ENCODE peak calls at places on chromosome 9, in ten cellular contexts. C is left ventricle myocardium inferior, S is astrocyte of the cerebellum, Z is tibial artery, H is neural crest cell, V is tibial nerve, J is heart right ventricle, Y is heart left ventricle, X is A549, I is GM06990. U is an unnamed sample.

GRCh38 chr9:5712651-5713360 is 83.9 kb downstream of the RIC1 start:
- DNase-seq in Y (no peak), S (no peak), Z (no peak), J (no peak), X (no peak), H (no peak), I (no peak), C (no peak), V (no peak), U (no peak)

GRCh38 chr9:125204477-125204876 is 4.1 kb downstream of the RABEPK start:
- DNase-seq in Y (no peak), J (no peak), H (no peak), V (no peak), Z (no peak), C (no peak), I (no peak), S (no peak), X (no peak), U (no peak)

GRCh38 chr9:4743131-4743875 is 2.3 kb upstream of the AK3 start:
- DNase-seq in Y (no peak), S (no peak), I (no peak), V (no peak), H (no peak), Z (no peak), X (no peak), J (no peak), C (no peak), U (no peak)

GRCh38 chr9:134968011-134968822 is 50.5 kb upstream of the FCN1 start:
- DNase-seq in Z (peak), J (no peak), Y (no peak), H (no peak), I (no peak), C (no peak), S (no peak), X (no peak), V (no peak), U (no peak)

GRCh38 chr9:75467141-75467540 is 378.8 kb downstream of the OSTF1 start:
- DNase-seq in X (no peak), S (no peak), C (no peak), Z (no peak), I (no peak), J (no peak), Y (no peak), H (no peak), V (no peak), U (no peak)

GRCh38 chr9:130805510-130806387 is 29.3 kb upstream of the ABL1 start:
- DNase-seq in Z (no peak), H (no peak), S (no peak), X (no peak), C (no peak), I (no peak), J (no peak), V (no peak), Y (no peak), U (no peak)

GRCh38 chr9:76218151-76218867 is 175.9 kb downstream of the RFK start:
- DNase-seq in S (no peak), X (no peak), Z (no peak), J (no peak), H (no peak), Y (no peak), V (no peak), I (no peak), C (no peak), U (no peak)

GRCh38 chr9:79796411-79796810 is 224.6 kb downstream of the TLE4 start:
- DNase-seq in X (no peak), I (no peak), C (no peak), J (no peak), Z (no peak), S (no peak), Y (no peak), V (no peak), H (no peak), U (no peak)

GRCh38 chr9:123355761-123356520 is at the start of gene CRB2:
- DNase-seq in X (no peak), S (no peak), H (peak), V (no peak), C (no peak), Y (no peak), J (no peak), I (no peak), Z (no peak), U (no peak)

GRCh38 chr9:79817469-79818004 is 245.8 kb downstream of the TLE4 start:
- DNase-seq in J (no peak), Y (peak), H (no peak), X (no peak), Z (no peak), S (no peak), C (no peak), V (no peak), I (peak), U (no peak)

GRCh38 chr9:17065062-17065461 is 69.8 kb upstream of the CNTLN start:
- DNase-seq in J (no peak), Z (no peak), S (no peak), I (no peak), X (no peak), Y (no peak), C (no peak), V (no peak), H (no peak), U (no peak)

GRCh38 chr9:104780796-104781395 is 17.0 kb downstream of the NIPSNAP3B start:
- DNase-seq in H (no peak), J (no peak), C (no peak), Z (no peak), Y (no peak), S (peak), X (peak), I (no peak), V (no peak), U (no peak)

GRCh38 chr9:89635007-89635742 is 30.4 kb downstream of the GADD45G start:
- DNase-seq in Y (no peak), J (no peak), V (no peak), I (no peak), C (no peak), S (peak), X (no peak), H (no peak), Z (no peak), U (no peak)

GRCh38 chr9:74910036-74910435 is 22.3 kb upstream of the TRPM6 start:
- DNase-seq in S (no peak), Y (no peak), J (no peak), V (no peak), Z (no peak), I (no peak), H (no peak), X (no peak), C (no peak), U (no peak)

GRCh38 chr9:18703086-18703750 is 229.3 kb downstream of the ADAMTSL1 start:
- DNase-seq in H (no peak), C (no peak), X (no peak), S (no peak), J (no peak), I (no peak), Z (no peak), Y (no peak), V (no peak), U (no peak)

GRCh38 chr9:91766301-91766700 is 183.7 kb downstream of the ROR2 start:
- DNase-seq in C (no peak), X (no peak), S (no peak), J (no peak), V (no peak), I (no peak), Z (no peak), H (no peak), Y (no peak), U (no peak)

GRCh38 chr9:118529210-118529609 is 825.0 kb downstream of the TLR4 start:
- DNase-seq in X (no peak), I (no peak), Z (no peak), Y (no peak), H (no peak), J (no peak), C (no peak), S (peak), V (no peak), U (no peak)

GRCh38 chr9:18474778-18475177 is 825 bp downstream of the ADAMTSL1 start:
- DNase-seq in V (no peak), C (no peak), H (no peak), S (no peak), Z (no peak), X (no peak), Y (no peak), I (no peak), J (no peak), U (no peak)

GRCh38 chr9:133355881-133356357 is 368 bp downstream of the SURF1 start:
- DNase-seq in C (no peak), J (no peak), Y (no peak), Z (no peak), V (no peak), H (no peak), S (no peak), X (no peak), I (no peak), U (no peak)

GRCh38 chr9:133306242-133307194 is 29.5 kb downstream of the SURF6 start:
- DNase-seq in Y (no peak), H (no peak), C (no peak), I (no peak), V (no peak), S (no peak), X (no peak), Z (no peak), J (no peak), U (no peak)

GRCh38 chr9:12838546-12838945 is 63.7 kb downstream of the LURAP1L start:
- DNase-seq in V (no peak), I (no peak), X (no peak), C (no peak), S (no peak), Z (no peak), J (no peak), H (no peak), Y (no peak), U (no peak)

GRCh38 chr9:88364706-88365105 is 23.5 kb upstream of the SPIN1 start:
- DNase-seq in H (no peak), I (no peak), V (no peak), Z (no peak), S (no peak), X (no peak), C (no peak), Y (no peak), J (no peak), U (no peak)

GRCh38 chr9:83274787-83275186 is 211.8 kb upstream of the RASEF start:
- DNase-seq in Z (no peak), S (no peak), C (no peak), Y (no peak), H (no peak), V (no peak), I (no peak), J (no peak), X (no peak), U (no peak)

DNA sequence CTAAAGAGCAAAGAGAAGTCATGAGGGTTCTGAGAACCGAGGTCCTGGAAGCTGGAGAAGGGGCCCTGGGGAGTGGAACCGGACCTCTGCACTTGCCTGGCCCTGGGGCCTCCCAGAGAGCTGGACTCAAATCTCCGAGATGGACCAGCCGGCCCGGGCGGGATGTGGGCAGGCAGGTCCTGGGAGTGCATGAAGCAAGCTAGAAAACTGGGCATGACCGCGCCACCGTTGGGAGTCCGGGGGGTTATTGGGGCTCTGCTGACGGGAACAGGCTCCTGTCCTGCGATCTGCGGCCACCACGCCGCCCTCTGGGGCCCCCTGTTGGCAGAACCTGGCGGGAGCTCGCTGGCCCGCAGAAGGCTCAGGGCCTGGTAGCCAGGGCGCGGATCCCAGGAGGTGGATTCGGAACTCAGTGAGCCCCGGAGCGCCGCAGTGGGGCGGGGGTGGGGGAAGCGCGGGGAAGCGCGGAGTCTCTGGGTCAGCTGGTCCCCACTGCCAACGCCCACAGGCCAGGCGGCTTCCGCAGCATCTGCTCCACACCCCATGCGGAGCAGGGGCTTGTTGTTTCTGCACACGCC is 150.6 kb downstream of the ERCC6L2 start:
- DNase-seq in S (no peak), H (peak), V (no peak), X (no peak), I (no peak), C (no peak), Z (no peak), J (peak), Y (peak), U (peak)
- TF ChIP-seq CTCF in S (peak), H (peak), V (no peak), X (no peak), I (peak), C (peak), Z (no peak), J (peak), Y (peak), U (peak)

DNA sequence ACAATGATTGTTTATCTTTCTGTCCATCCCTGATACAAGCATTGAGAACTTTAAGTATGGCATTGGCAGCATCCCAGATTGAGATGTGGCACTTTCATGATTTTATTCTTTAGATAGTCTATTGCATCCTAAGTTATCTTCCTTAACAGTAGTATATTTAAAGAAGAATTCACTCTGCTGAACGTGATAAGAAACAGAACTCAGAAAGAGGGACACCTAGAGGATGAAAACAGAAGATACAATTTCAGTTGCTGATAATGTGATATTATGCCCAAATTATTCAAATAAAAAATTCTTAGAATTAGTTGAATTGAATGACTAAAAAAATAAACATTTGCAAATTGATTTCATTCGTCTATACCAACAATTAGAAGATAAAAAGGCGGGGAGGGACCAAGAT is 218.1 kb upstream of the DMRTA1 start:
- DNase-seq in S (no peak), Z (no peak), V (no peak), J (no peak), H (no peak), C (no peak), I (no peak), X (no peak), Y (no peak), U (no peak)
- TF ChIP-seq CTCF in S (no peak), Z (no peak), V (no peak), J (no peak), H (peak), C (peak), I (no peak), X (no peak), Y (peak), U (no peak)

GRCh38 chr9:8855046-8855445 is 1055.5 kb upstream of the DMAC1 start:
- DNase-seq in Y (no peak), S (no peak), H (no peak), X (no peak), I (no peak), Z (no peak), C (no peak), V (no peak), J (no peak), U (no peak)
- TF ChIP-seq CTCF in Y (no peak), S (peak), H (peak), X (no peak), I (no peak), Z (no peak), C (peak), V (no peak), J (peak), U (no peak)

DNA sequence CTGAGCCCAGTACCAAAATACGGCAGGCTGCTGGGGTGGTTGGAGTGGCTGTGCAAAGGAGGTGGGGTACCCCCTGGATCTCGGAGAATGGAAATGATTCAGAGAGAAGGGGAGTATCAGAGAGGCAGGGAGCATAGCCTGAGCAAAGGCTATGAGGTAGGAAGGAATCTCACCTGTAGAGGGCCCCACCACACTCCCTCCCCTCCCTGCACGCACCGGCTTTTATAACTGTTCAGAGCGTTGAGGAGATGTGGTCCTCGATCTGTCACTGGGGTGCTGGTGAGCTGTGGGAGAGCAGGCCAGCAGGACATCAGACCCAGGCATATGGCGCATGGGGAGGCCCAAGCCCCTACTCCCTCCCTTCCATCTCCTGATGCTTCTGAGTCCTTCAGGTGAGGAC is 13.2 kb downstream of the PHF19 start:
- DNase-seq in J (no peak), Z (peak), Y (no peak), I (no peak), S (no peak), V (no peak), X (no peak), H (no peak), C (no peak), U (no peak)
- TF ChIP-seq CTCF in J (no peak), Z (no peak), Y (no peak), I (no peak), S (no peak), V (no peak), X (no peak), H (no peak), C (no peak), U (no peak)